ENCODE peak calls at places on chromosomes 12 and 14, in six cellular contexts. S, W, O, T, C and A are unnamed samples. For H3K36me3, the result is how much of the 10 kb centered on the place peaks cover.

GRCh38 chr12:91274886-91275285 is 92.3 kb upstream of the DCN start:
- DNase-seq in W (no peak), T (peak), C (no peak), O (no peak), S (no peak), A (no peak)

GRCh38 chr12:50251619-50252300 is 31.6 kb downstream of the LIMA1 start:
- DNase-seq in C (no peak), T (no peak), S (no peak), W (no peak), O (no peak), A (no peak)

GRCh38 chr12:25458047-25458552 is 95.0 kb downstream of the LMNTD1 start:
- DNase-seq in O (no peak), T (peak), C (no peak), W (no peak), S (no peak), A (no peak)

GRCh38 chr12:66428261-66428660 is 126.0 kb downstream of the HELB start:
- DNase-seq in W (no peak), O (no peak), T (no peak), C (no peak), S (no peak), A (no peak)

GRCh38 chr12:25926536-25926935 is 31.9 kb upstream of the RASSF8 start:
- DNase-seq in C (no peak), S (no peak), O (no peak), W (no peak), T (no peak), A (no peak)

GRCh38 chr14:62983821-62984220 is 61.4 kb downstream of the KCNH5 start:
- DNase-seq in W (no peak), C (no peak), S (no peak), O (no peak), T (no peak), A (no peak)

GRCh38 chr12:28865776-28866175 is 283.3 kb upstream of the FAR2 start:
- DNase-seq in C (no peak), W (no peak), T (no peak), O (no peak), S (no peak), A (no peak)

GRCh38 chr14:100408350-100409015 is 85.3 kb downstream of the SLC25A47 start:
- DNase-seq in T (peak), W (no peak), S (no peak), C (no peak), O (no peak), A (no peak)

GRCh38 chr12:3597526-3598210 is 106.7 kb downstream of the PRMT8 start:
- DNase-seq in T (no peak), O (no peak), W (no peak), S (no peak), C (peak), A (no peak)

GRCh38 chr12:126191949-126192348 is 1126.7 kb downstream of the AACS start:
- DNase-seq in S (no peak), C (no peak), T (peak), O (no peak), W (no peak), A (no peak)

GRCh38 chr12:59650594-59651229 is 54.9 kb downstream of the SLC16A7 start:
- DNase-seq in S (no peak), O (no peak), T (peak), W (no peak), C (no peak), A (no peak)

GRCh38 chr12:12505544-12506501 is 56.8 kb downstream of the DUSP16 start:
- DNase-seq in T (no peak), C (no peak), W (no peak), S (peak), O (no peak), A (no peak)

GRCh38 chr12:22356231-22356630 is 21.7 kb upstream of the ST8SIA1 start:
- DNase-seq in S (no peak), C (no peak), W (no peak), T (no peak), O (no peak), A (no peak)

GRCh38 chr14:71236430-71236829 is 329.2 kb downstream of the PCNX1 start:
- DNase-seq in W (no peak), S (no peak), T (no peak), O (no peak), C (no peak), A (no peak)

GRCh38 chr12:99983721-99984258 is 946 bp downstream of the ANKS1B start:
- DNase-seq in S (peak), T (no peak), O (no peak), W (no peak), C (no peak), A (no peak)

GRCh38 chr12:1056390-1056789 is 65.4 kb downstream of the ERC1 start:
- DNase-seq in W (no peak), O (no peak), S (peak), C (no peak), T (no peak), A (no peak)

GRCh38 chr12:16352481-16352880 is 5.0 kb downstream of the MGST1 start:
- DNase-seq in O (no peak), S (no peak), C (no peak), W (no peak), T (no peak), A (no peak)

GRCh38 chr14:60736494-60736893 is 1.9 kb downstream of the MNAT1 start:
- DNase-seq in S (no peak), T (no peak), W (no peak), C (no peak), O (no peak), A (no peak)

GRCh38 chr12:92445253-92446081 is 257.3 kb upstream of the PLEKHG7 start:
- DNase-seq in T (no peak), C (peak), S (no peak), W (peak), O (no peak), A (peak)

GRCh38 chr12:31876568-31877424 is 82.4 kb upstream of the RESF1 start:
- DNase-seq in S (no peak), O (no peak), C (no peak), T (no peak), W (no peak), A (peak)

GRCh38 chr12:116539361-116539771 is 19.8 kb upstream of the MAP1LC3B2 start:
- DNase-seq in T (no peak), W (no peak), O (no peak), S (no peak), C (no peak), A (no peak)

GRCh38 chr12:106583578-106584103 is 837 bp downstream of the RFX4 start:
- DNase-seq in C (no peak), S (peak), T (no peak), O (no peak), W (no peak), A (no peak)

GRCh38 chr14:52150162-52150561 is 81.3 kb upstream of the NID2 start:
- DNase-seq in W (no peak), T (no peak), O (no peak), C (no peak), S (no peak), A (no peak)

GRCh38 chr12:17489452-17489851 is 600.5 kb downstream of the RERGL start:
- DNase-seq in W (no peak), S (no peak), T (no peak), C (no peak), O (no peak), A (no peak)

GRCh38 chr12:110537605-110538409 is 35.7 kb downstream of the RAD9B start:
- DNase-seq in T (peak), W (peak), C (no peak), S (no peak), O (peak), A (peak)

GRCh38 chr12:113620437-113620976 is 148.8 kb upstream of the LHX5 start:
- DNase-seq in C (no peak), O (no peak), S (no peak), T (no peak), W (no peak), A (no peak)

GRCh38 chr14:105616802-105617192 is 90.4 kb downstream of the TMEM121 start:
- DNase-seq in W (no peak), T (no peak), C (peak), S (no peak), O (no peak), A (no peak)

GRCh38 chr12:14387472-14387871 is 22.0 kb downstream of the ATF7IP start:
- DNase-seq in C (no peak), S (no peak), W (no peak), O (no peak), T (no peak), A (no peak)

GRCh38 chr12:82047480-82047879 is 288.3 kb upstream of the PPFIA2 start:
- DNase-seq in T (no peak), O (no peak), S (no peak), W (no peak), C (no peak), A (no peak)

GRCh38 chr14:73719361-73719760 is 5.2 kb upstream of the PNMA1 start:
- DNase-seq in O (no peak), C (no peak), T (no peak), S (no peak), W (no peak), A (no peak)

GRCh38 chr12:52655720-52656124 is 3.7 kb upstream of the KRT2 start:
- DNase-seq in O (no peak), C (no peak), W (no peak), T (peak), S (no peak), A (no peak)

GRCh38 chr12:119182701-119183493 is 4.2 kb downstream of the HSPB8 start:
- DNase-seq in W (no peak), O (peak), S (no peak), C (no peak), T (no peak), A (no peak)

GRCh38 chr14:103680491-103681231 is 34.6 kb downstream of the XRCC3 start:
- DNase-seq in C (no peak), T (no peak), S (no peak), W (no peak), O (no peak), A (no peak)
- H3K36me3 ChIP-seq in C (half or more), T (under half), S (under half), W (half or more), O (half or more), A (half or more)

GRCh38 chr14:75995372-75996041 is 9.9 kb downstream of the IFT43 start:
- DNase-seq in W (peak), T (peak), C (no peak), O (peak), S (no peak), A (peak)

GRCh38 chr14:75999511-76000190 is 14.1 kb downstream of the IFT43 start:
- DNase-seq in T (no peak), S (no peak), W (no peak), C (no peak), O (no peak), A (no peak)

GRCh38 chr14:75991753-75992152 is 6.2 kb downstream of the IFT43 start:
- DNase-seq in W (no peak), S (no peak), O (no peak), C (no peak), T (no peak), A (no peak)

GRCh38 chr14:75993567-75994041 is 8.0 kb downstream of the IFT43 start:
- DNase-seq in O (no peak), S (no peak), C (no peak), T (no peak), W (no peak), A (no peak)

GRCh38 chr14:75996488-75996887 is 10.9 kb downstream of the IFT43 start:
- DNase-seq in W (no peak), S (no peak), C (no peak), T (no peak), O (no peak), A (no peak)
- H3K4me3 ChIP-seq in W (no peak), S (no peak), C (no peak), T (no peak), O (no peak), A (no peak)

GRCh38 chr12:34016361-34016760 is 5.9 kb upstream of the ALG10 start:
- DNase-seq in T (no peak), W (no peak), C (no peak), S (no peak), O (no peak), A (no peak)

DNA sequence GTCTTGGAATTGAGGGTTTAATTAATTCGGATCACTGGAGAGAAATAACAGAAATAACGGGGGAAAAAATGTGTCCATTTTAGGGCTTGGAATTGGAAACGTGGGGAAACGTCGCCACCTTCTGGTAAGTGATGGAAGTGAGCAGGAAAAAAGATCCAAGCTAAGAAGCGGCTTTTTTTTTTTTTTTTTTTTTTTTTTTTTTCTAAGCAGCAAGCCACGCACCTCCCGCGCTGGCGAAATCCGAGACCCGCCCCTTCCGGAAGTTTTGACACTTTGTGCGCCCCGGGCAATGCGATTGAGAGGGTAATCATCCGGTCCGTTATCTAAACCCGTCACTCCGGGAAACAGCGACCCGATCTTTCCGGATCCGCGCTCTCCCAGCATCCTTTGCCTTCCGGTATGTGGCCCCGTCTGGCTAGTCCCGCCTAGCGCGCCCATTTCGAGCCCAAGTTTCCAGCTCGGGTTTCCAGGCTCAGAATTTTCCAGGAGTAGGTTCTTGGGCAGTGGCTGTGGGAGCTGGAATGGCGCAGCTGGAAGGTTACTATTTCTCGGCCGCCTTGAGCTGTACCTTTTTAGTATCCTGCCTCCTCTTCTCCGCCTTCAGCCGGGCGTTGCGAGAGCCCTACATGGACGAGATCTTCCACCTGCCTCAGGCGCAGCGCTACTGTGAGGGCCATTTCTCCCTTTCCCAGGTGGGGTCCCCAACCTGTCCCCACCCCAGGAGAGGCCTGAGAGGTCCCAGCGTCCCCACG is at the start of gene ALG10:
- DNase-seq in T (peak), C (peak), W (peak), O (peak), S (peak), A (peak)
- TF ChIP-seq POLR2A in T (peak), C (no peak), W (peak), O (no peak), S (peak), A (no peak)

GRCh38 chr14:67335781-67336180 is 23.8 kb downstream of the ATP6V1D start:
- DNase-seq in C (no peak), W (no peak), S (no peak), T (no peak), O (no peak), A (no peak)
- H3K36me3 ChIP-seq in C (half or more), W (half or more), S (under half), T (under half), O (half or more), A (half or more)

DNA sequence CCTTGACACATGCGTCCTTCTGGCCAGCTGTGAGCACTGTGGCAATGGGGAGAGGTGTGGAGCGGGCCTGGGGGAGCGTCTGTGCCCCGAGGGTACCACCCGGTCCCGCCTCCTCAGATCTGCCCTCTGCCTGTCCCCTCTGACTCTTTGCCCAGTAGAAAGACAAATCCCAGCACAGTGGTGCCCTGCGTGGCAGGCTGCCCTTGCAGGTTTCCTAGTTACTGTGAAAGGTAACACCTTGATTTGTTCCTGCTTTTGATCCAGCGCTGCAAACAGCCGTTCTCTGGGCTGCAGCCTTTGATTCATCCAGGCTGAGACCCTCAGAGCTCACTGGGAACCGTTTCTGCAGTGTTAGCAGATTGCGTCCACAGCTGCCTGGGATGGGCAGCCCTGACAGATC is 16.4 kb downstream of the FBRSL1 start:
- DNase-seq in S (no peak), T (peak), C (no peak), W (no peak), O (peak), A (peak)
- H3K4me3 ChIP-seq in S (no peak), T (no peak), C (no peak), W (no peak), O (peak), A (peak)

GRCh38 chr14:90253826-90254225 is 2.5 kb upstream of the PSMC1 start:
- DNase-seq in C (no peak), O (no peak), S (no peak), W (no peak), T (no peak), A (no peak)

GRCh38 chr14:90256354-90257131 is at the start of gene PSMC1:
- DNase-seq in T (peak), O (peak), S (peak), C (peak), W (peak), A (peak)
- TF ChIP-seq POLR2A in T (peak), O (peak), S (peak), C (no peak), W (peak), A (no peak)

DNA sequence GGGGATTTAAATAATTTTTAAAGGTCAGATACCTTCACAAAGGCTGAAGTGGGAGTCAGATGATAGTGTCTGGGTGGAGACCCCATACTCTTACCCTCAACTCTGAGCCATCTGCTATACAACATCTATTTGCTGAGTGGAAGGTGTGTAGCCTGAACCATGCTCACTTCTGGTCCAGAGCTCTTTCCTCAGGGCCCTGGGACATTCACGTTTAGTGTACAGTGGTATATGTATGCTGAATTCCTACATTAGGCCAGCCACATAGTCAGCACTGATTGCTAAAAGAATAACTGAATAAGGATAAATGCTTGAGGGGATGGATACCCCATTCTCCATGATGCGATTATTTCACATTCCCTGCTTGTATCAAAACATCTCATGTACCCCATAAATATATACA is 107.3 kb downstream of the KIF26A start:
- DNase-seq in S (no peak), O (no peak), W (no peak), T (no peak), C (no peak), A (no peak)
- H3K36me3 ChIP-seq in S (under half), O (under half), W (under half), T (under half), C (under half), A (under half)

DNA sequence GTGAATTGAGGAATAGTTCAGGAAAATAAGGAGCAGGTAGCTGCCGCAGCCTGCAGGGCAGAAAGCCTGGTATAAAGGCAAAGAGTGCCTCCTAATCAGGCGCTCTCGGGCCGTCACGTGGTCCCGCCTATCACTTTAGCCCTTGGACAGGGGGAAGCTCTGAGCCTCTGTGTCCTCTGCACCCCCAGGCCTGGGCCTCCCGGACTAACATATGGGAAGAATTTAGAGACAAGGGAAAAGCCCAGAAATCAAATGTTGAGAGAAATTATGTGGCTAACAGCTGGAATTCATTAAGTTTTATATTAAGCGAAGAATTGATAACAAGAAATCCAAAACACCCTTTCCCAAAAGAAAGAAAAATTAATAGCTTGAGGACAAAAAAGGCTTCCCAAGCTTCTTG is 417.7 kb downstream of the ATP23 start:
- DNase-seq in O (no peak), S (no peak), C (no peak), T (no peak), W (no peak), A (no peak)
- H3K4me3 ChIP-seq in O (no peak), S (no peak), C (no peak), T (no peak), W (no peak), A (no peak)